ENCODE peak calls at places on chromosomes 3 and 15, in four cellular contexts. N is IMR-90, D is H9, R is H1. W is an unnamed sample.

GRCh38 chr15:85889956-85890619 is 95.4 kb upstream of the KLHL25 start:
- DNase-seq in R (no peak), N (no peak), D (no peak), W (no peak)

GRCh38 chr3:99394831-99395733 is 243.3 kb upstream of the COL8A1 start:
- DNase-seq in R (no peak), N (peak; percentile 89), D (no peak), W (no peak)

GRCh38 chr15:52151353-52151752 is 38.8 kb upstream of the BCL2L10 start:
- DNase-seq in R (no peak), N (no peak), D (no peak), W (no peak)

GRCh38 chr3:18236726-18237125 is 188.4 kb downstream of the SATB1 start:
- DNase-seq in N (no peak), R (no peak), D (no peak), W (peak; percentile 65)

GRCh38 chr15:85477730-85478129 is 97.3 kb downstream of the AKAP13 start:
- DNase-seq in R (no peak), D (no peak), N (peak; percentile 86), W (no peak)

GRCh38 chr15:33044598-33044997 is 149.9 kb downstream of the FMN1 start:
- DNase-seq in N (no peak), D (no peak), R (no peak), W (no peak)

GRCh38 chr3:175837962-175838361 is 978.8 kb downstream of the NAALADL2 start:
- DNase-seq in R (no peak), N (no peak), D (no peak), W (no peak)

GRCh38 chr15:79425591-79426295 is 6.4 kb upstream of the MINAR1 start:
- DNase-seq in R (no peak), N (no peak), D (no peak), W (no peak)

GRCh38 chr3:51777985-51778384 is 1.1 kb downstream of the IQCF6 start:
- DNase-seq in D (no peak), N (no peak), R (no peak), W (no peak)

GRCh38 chr15:39205506-39206371 is 375.1 kb upstream of the THBS1 start:
- DNase-seq in R (no peak), N (no peak), D (no peak), W (no peak)

GRCh38 chr3:154062513-154062912 is 58.7 kb upstream of the ARHGEF26 start:
- DNase-seq in N (no peak), D (peak; percentile 54), R (no peak), W (peak; percentile 7)
- H4K5ac ChIP-seq in N (no peak overlapping the region), D (no peak overlapping the region), R (no peak overlapping the region), W (no peak overlapping the region)

DNA sequence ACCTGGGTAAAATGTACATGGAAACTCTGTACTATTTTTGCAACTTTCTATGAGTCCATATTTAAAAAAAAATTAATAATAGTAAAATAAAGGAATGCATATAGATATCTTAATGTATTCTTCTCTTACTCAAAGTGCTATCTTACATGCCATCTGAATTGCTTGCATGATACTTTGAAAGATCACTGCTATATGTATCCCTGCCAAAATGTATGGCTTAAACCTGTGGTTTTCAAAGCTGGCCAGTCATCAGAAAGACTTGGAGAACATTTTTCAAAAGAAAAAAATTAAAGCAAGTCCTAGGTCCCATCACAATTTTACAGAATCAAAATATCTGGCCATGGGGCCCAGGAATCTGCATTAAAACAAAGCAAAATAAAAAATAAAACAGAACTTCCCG is 262.1 kb downstream of the LPP start:
- DNase-seq in D (no peak), N (peak; percentile 45), R (no peak), W (no peak)
- H3K56ac ChIP-seq in D (no peak overlapping the region), N (no peak overlapping the region), R (no peak overlapping the region), W (no peak overlapping the region)

DNA sequence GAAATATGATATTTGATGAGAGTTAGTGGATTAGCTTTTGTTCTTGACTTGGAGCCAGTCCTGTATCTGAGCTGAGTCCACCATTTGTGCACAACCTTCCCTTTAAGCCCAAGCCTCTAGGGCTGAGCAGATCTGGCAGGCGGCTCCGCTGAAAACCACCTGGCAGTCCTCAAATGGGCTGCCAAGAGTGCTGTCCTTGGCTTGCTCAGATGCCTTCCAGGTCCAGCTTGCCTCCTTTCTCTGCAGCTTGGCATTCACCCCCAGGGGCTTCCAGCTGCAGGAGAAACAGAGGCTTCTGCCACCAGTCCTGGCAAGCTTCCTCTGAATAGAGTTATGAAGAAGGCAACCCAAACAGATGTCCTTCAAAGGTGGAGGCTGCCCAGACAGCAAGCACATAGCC is 96.8 kb downstream of the LRTM1 start:
- DNase-seq in D (no peak), R (no peak), N (no peak), W (no peak)
- H4K5ac ChIP-seq in D (no peak overlapping the region), R (no peak overlapping the region), N (no peak overlapping the region), W (no peak overlapping the region)

GRCh38 chr15:37121492-37121891 is 21.1 kb upstream of the MEIS2 start:
- DNase-seq in R (no peak), N (no peak), D (no peak), W (no peak)

GRCh38 chr15:37112171-37112570 is 11.8 kb upstream of the MEIS2 start:
- DNase-seq in D (no peak), R (no peak), N (no peak), W (no peak)

GRCh38 chr15:37112963-37113362 is 12.6 kb upstream of the MEIS2 start:
- DNase-seq in R (no peak), N (no peak), D (no peak), W (no peak)

GRCh38 chr15:37115538-37115937 is 15.2 kb upstream of the MEIS2 start:
- DNase-seq in N (no peak), R (no peak), D (no peak), W (no peak)

GRCh38 chr15:37117030-37117429 is 16.7 kb upstream of the MEIS2 start:
- DNase-seq in R (no peak), N (no peak), D (no peak), W (no peak)
- H3K56ac ChIP-seq in R (no peak overlapping the region), N (no peak overlapping the region), D (no peak overlapping the region), W (no peak overlapping the region)

DNA sequence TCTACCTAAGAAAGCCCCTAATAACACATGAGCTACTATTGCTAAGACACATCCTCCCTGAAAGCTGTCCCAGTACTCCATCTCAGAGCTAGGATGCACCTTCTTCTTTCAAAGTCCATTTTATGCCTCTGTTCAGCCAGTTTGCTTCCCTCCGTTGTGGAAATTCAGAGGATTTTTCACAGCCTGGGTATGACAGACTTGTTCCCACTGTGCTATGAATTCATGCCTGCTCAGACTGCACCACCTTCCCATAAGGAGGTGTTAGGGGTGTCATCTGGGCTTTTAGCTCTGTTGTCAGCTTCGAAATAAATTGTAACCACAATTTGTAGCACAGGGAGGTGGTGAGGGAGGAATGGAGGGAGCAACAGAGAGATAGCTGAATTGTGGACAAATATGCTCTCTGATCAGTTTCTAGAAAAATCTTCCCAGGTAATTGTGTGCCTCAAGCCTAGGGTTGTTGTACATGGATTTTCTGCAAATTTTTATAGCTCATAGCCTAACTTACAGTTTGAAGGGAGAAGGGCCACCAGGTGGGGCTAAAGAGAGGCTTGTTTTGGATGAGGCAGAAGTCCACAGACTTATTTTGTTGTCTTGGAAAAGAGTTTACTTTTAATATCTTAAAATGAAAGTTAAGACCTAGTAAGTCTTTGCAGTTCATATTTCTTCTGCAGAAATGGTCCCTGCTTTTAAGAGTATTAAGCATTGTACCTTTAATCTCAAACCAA is 462.0 kb downstream of the PDCD6IP start:
- DNase-seq in D (peak; percentile 48), N (peak; percentile 50), R (no peak), W (peak; percentile 55)
- H4K5ac ChIP-seq in D (no peak overlapping the region), N (no peak overlapping the region), R (no peak overlapping the region), W (peak overlapping the region; percentile 82)

GRCh38 chr3:12982619-12983101 is 90.6 kb downstream of the IQSEC1 start:
- DNase-seq in D (no peak), R (no peak), N (no peak), W (no peak)
- H3K56ac ChIP-seq in D (no peak overlapping the region), R (no peak overlapping the region), N (no peak overlapping the region), W (no peak overlapping the region)

GRCh38 chr3:185631108-185631507 is 45.0 kb downstream of the SENP2 start:
- DNase-seq in R (no peak), N (no peak), D (no peak), W (peak; percentile 33)
- H4K5ac ChIP-seq in R (no peak overlapping the region), N (no peak overlapping the region), D (no peak overlapping the region), W (no peak overlapping the region)

GRCh38 chr3:194058189-194058571 is 77.8 kb upstream of the HES1 start:
- DNase-seq in D (peak; percentile 91), R (peak; percentile 69), N (peak; percentile 36), W (peak; percentile 83)
- H3K56ac ChIP-seq in D (no peak overlapping the region), R (no peak overlapping the region), N (no peak overlapping the region), W (peak overlapping the region; percentile 73)

W was measured in mesendoderm.